ENCODE peak calls at places on chromosomes 11 and 22, in nine cellular contexts. Y is stimulated activated naive CD4-positive, alpha-beta T cell treated with Interleukin-2 at 50 U/mL for 16 hours; C is myocyte; A is RPMI8226; F is NCI-H2107; J is lower lobe of right lung; T is globus pallidus; Z is transverse colon; K is endothelial cell. B is an unnamed sample.

GRCh38 chr11:1559103-1559951 is 12.7 kb downstream of the DUSP8 start:
- DNase-seq in K (no peak), Z (peak; percentile 91), F (peak; percentile 59), A (peak; percentile 87), T (peak; percentile 98), C (peak; percentile 89), Y (no peak), J (peak; percentile 92), B (peak; percentile 93)

GRCh38 chr11:68942751-68943271 is 38.0 kb downstream of the MRGPRD start:
- DNase-seq in C (no peak), Z (peak; percentile 23), K (no peak), T (peak; percentile 7), A (no peak), J (no peak), Y (no peak), F (no peak), B (peak; percentile 57)

GRCh38 chr22:35313311-35314121 is 13.8 kb downstream of the TOM1 start:
- DNase-seq in T (no peak), J (no peak), C (peak; percentile 100), Y (no peak), F (no peak), Z (no peak), K (no peak), A (no peak), B (peak; percentile 95)

GRCh38 chr22:27194096-27194748 is 536.8 kb downstream of the MIAT start:
- DNase-seq in A (no peak), T (no peak), C (no peak), Y (no peak), Z (no peak), K (no peak), J (no peak), F (no peak), B (no peak)

GRCh38 chr11:14454861-14455632 is 44.6 kb downstream of the COPB1 start:
- DNase-seq in C (peak; percentile 45), A (peak; percentile 11), F (no peak), K (no peak), Y (no peak), Z (no peak), J (no peak), T (peak; percentile 8), B (peak; percentile 54)

GRCh38 chr11:130858215-130858614 is 58.1 kb downstream of the SNX19 start:
- DNase-seq in Y (no peak), Z (no peak), A (no peak), T (no peak), F (no peak), C (no peak), J (no peak), K (no peak), B (no peak)

GRCh38 chr11:57131080-57131790 is 50.5 kb upstream of the LRRC55 start:
- DNase-seq in C (no peak), K (peak; percentile 60), Z (peak; percentile 25), T (no peak), A (peak; percentile 21), Y (no peak), J (no peak), F (no peak), B (peak; percentile 27)

GRCh38 chr22:43343262-43343988 is at the start of gene SCUBE1:
- DNase-seq in J (peak; percentile 67), Z (peak; percentile 52), Y (peak; percentile 19), C (no peak), T (no peak), F (no peak), A (peak; percentile 56), K (peak; percentile 81), B (peak; percentile 26)

GRCh38 chr11:723120-723883 is 17.3 kb downstream of the EPS8L2 start:
- DNase-seq in Y (peak; percentile 15), T (peak; percentile 47), A (peak; percentile 47), J (peak; percentile 52), C (peak; percentile 66), F (no peak), Z (peak; percentile 57), K (no peak), B (peak; percentile 68)

B was measured in EH.